ENCODE peak calls at places on chromosomes 5 and 9, in nine cellular contexts. W is DMS 273 treated with DMSO at 0.1 percent for 48 hours; S is NCI-H1105; J is colonic mucosa; A is M059J; M is NAMALWA; P is HTR-8/SVneo; N is effector CD4-positive, alpha-beta T cell; F is T follicular helper cell. O is an unnamed sample.

GRCh38 chr9:13209498-13209897 is 70.0 kb downstream of the MPDZ start:
- DNase-seq in S (no peak), J (no peak), P (no peak), A (no peak), N (no peak), F (no peak), M (no peak), W (no peak), O (no peak)

GRCh38 chr5:95731571-95732554 is 727 bp downstream of the RHOBTB3 start:
- DNase-seq in F (peak; percentile 4), W (no peak), S (no peak), A (peak; percentile 52), P (no peak), M (peak; percentile 21), J (peak; percentile 57), N (no peak), O (peak; percentile 17)

GRCh38 chr5:120942551-120942950 is 478.5 kb downstream of the PRR16 start:
- DNase-seq in P (no peak), J (no peak), W (no peak), S (no peak), M (no peak), F (no peak), A (no peak), N (no peak), O (no peak)

GRCh38 chr9:126337690-126338426 is 11.2 kb downstream of the MVB12B start:
- DNase-seq in M (no peak), P (no peak), S (no peak), N (no peak), F (no peak), J (peak; percentile 17), W (no peak), A (no peak), O (no peak)

GRCh38 chr9:123757547-123757946 is 172.4 kb downstream of the DENND1A start:
- DNase-seq in A (no peak), M (no peak), J (no peak), N (no peak), S (no peak), P (no peak), W (no peak), F (no peak), O (no peak)

GRCh38 chr5:90612930-90613329 is 54.3 kb downstream of the ADGRV1 start:
- DNase-seq in M (peak; percentile 21), P (no peak), J (no peak), F (no peak), N (no peak), W (no peak), A (no peak), S (no peak), O (no peak)

GRCh38 chr9:114006155-114006550 is 71.9 kb downstream of the AMBP start:
- DNase-seq in S (no peak), F (no peak), J (peak; percentile 9), A (no peak), M (no peak), N (no peak), P (no peak), W (no peak), O (no peak)

GRCh38 chr9:38309324-38310195 is 82.9 kb upstream of the ALDH1B1 start:
- DNase-seq in M (no peak), F (no peak), N (no peak), S (no peak), J (no peak), P (no peak), W (peak; percentile 35), A (peak; percentile 67), O (no peak)

GRCh38 chr5:37552770-37553719 is 173.9 kb downstream of the WDR70 start:
- DNase-seq in J (no peak), S (no peak), A (no peak), P (no peak), N (no peak), W (no peak), F (no peak), M (no peak), O (peak; percentile 57)

GRCh38 chr5:96528816-96529474 is 95.9 kb upstream of the PCSK1 start:
- DNase-seq in M (no peak), S (no peak), W (no peak), N (no peak), P (no peak), A (no peak), F (no peak), J (no peak), O (no peak)

GRCh38 chr9:38186372-38187115 is 117.5 kb upstream of the SHB start:
- DNase-seq in F (no peak), M (no peak), S (no peak), N (no peak), W (no peak), P (peak; percentile 5), J (no peak), A (no peak), O (no peak)

O was measured in hepatic stellate cell.